ENCODE peak calls at places on chromosomes 6 and 20, in four cellular contexts. D is psoas muscle, E is mucosa of descending colon, O is keratinocyte. S is an unnamed sample.

GRCh38 chr6:165766026-165766425 is 103.0 kb upstream of the PDE10A start:
- DNase-seq in E (no peak), O (no peak), D (no peak), S (no peak)

GRCh38 chr6:13664703-13665352 is 46.8 kb downstream of the RANBP9 start:
- DNase-seq in O (no peak), D (no peak), E (no peak), S (no peak)

GRCh38 chr6:11632231-11632630 is 94.7 kb downstream of the TMEM170B start:
- DNase-seq in E (no peak), D (no peak), O (peak; percentile 52), S (no peak)

GRCh38 chr6:14638562-14638931 is 521.0 kb downstream of the CD83 start:
- DNase-seq in E (no peak), O (no peak), D (no peak), S (no peak)

GRCh38 chr6:123118811-123119210 is 122.8 kb downstream of the CLVS2 start:
- DNase-seq in D (no peak), O (no peak), E (no peak), S (no peak)

GRCh38 chr6:142666599-142667185 is 278.3 kb downstream of the HIVEP2 start:
- DNase-seq in O (no peak), E (no peak), D (no peak), S (no peak)

GRCh38 chr6:63307581-63308246 is 12.1 kb downstream of the LGSN start:
- DNase-seq in D (no peak), O (no peak), E (no peak), S (no peak)

GRCh38 chr20:32037929-32038328 is 14.1 kb upstream of the HCK start:
- DNase-seq in E (no peak), O (no peak), D (no peak), S (no peak)

GRCh38 chr6:109362102-109362884 is 20.0 kb downstream of the CD164 start:
- DNase-seq in D (no peak), E (no peak), O (no peak), S (no peak)

GRCh38 chr6:104623052-104623690 is 236.5 kb downstream of the HACE1 start:
- DNase-seq in O (no peak), E (no peak), D (no peak), S (no peak)

GRCh38 chr6:91781946-91782345 is 1195.1 kb upstream of the MAP3K7 start:
- DNase-seq in E (no peak), O (no peak), D (no peak), S (no peak)
- TF ChIP-seq CTCF in E (no peak), O (peak; percentile 18), D (no peak), S (no peak)

GRCh38 chr20:23094213-23094896 is 8.2 kb upstream of the CD93 start:
- DNase-seq in E (no peak), D (no peak), O (no peak), S (no peak)

GRCh38 chr20:23091741-23092408 is 5.8 kb upstream of the CD93 start:
- DNase-seq in O (no peak), D (no peak), E (no peak), S (no peak)

GRCh38 chr20:23093613-23094012 is 7.5 kb upstream of the CD93 start:
- DNase-seq in O (no peak), D (no peak), E (no peak), S (no peak)

GRCh38 chr20:23092409-23092756 is 6.3 kb upstream of the CD93 start:
- DNase-seq in E (no peak), D (no peak), O (no peak), S (no peak)

GRCh38 chr20:23092861-23093543 is 6.9 kb upstream of the CD93 start:
- DNase-seq in O (no peak), E (no peak), D (no peak), S (no peak)
- TF ChIP-seq CTCF in O (no peak), E (no peak), D (no peak), S (no peak)

GRCh38 chr20:42043921-42044320 is 425.7 kb upstream of the CHD6 start:
- DNase-seq in O (no peak), D (no peak), E (no peak), S (no peak)

GRCh38 chr20:42046686-42047085 is 428.5 kb upstream of the CHD6 start:
- DNase-seq in O (no peak), D (no peak), E (no peak), S (no peak)

GRCh38 chr20:42041000-42041565 is 422.9 kb upstream of the CHD6 start:
- DNase-seq in D (no peak), O (no peak), E (no peak), S (no peak)
- TF ChIP-seq CTCF in D (no peak), O (no peak), E (no peak), S (no peak)

DNA sequence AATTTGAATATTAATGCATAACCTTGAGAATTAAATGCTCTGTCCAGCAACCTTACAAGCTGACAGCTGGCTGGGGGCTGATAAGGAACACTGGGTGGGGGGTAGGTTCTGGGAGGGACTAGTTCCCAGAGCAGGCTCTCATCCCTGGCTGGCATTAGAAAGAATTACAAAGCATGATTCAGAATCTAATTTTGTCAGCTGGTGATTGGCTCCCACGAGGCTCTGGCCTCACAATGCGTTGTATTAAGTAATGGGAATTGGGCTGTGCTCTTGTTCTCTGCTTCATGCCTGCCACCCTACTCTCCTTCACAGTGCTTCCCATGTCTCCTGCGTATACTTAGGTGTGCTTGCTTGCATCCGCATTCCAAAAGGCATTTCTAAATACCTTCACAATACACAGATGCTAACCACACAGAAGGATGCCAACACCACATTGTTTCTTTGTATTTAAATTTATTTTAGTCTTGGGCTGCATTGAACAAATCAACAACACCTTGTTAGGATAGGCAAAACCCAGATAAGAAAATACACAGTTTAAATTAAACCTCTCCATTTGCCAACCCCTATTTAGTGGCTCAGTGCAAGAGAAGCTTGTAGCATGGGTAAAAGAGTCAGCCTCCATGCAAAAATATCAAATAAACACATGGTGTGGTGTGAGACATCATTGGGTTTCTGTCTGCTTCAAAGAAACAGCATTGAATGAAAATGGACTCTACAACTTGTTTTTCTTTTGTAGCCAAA is 434.5 kb upstream of the JAG1 start:
- DNase-seq in O (no peak), E (no peak), D (no peak), S (no peak)
- TF ChIP-seq CTCF in O (no peak), E (no peak), D (no peak), S (no peak)

GRCh38 chr20:13749811-13750210 is 34.9 kb downstream of the ESF1 start:
- DNase-seq in E (no peak), O (no peak), D (no peak), S (no peak)

GRCh38 chr20:13758884-13759283 is 25.8 kb downstream of the ESF1 start:
- DNase-seq in O (no peak), D (no peak), E (no peak), S (no peak)

GRCh38 chr20:13756551-13756950 is 28.2 kb downstream of the ESF1 start:
- DNase-seq in D (no peak), O (no peak), E (no peak), S (no peak)

GRCh38 chr20:13753436-13754036 is 31.2 kb downstream of the ESF1 start:
- DNase-seq in O (no peak), E (no peak), D (no peak), S (no peak)

GRCh38 chr20:13755809-13756208 is 28.9 kb downstream of the ESF1 start:
- DNase-seq in E (no peak), O (no peak), D (no peak), S (no peak)
- TF ChIP-seq CTCF in E (no peak), O (no peak), D (no peak), S (no peak)

GRCh38 chr6:155646443-155646842 is 190.8 kb upstream of the NOX3 start:
- DNase-seq in E (no peak), D (no peak), O (no peak), S (no peak)

GRCh38 chr6:155647354-155647753 is 191.7 kb upstream of the NOX3 start:
- DNase-seq in D (no peak), O (no peak), E (no peak), S (no peak)

GRCh38 chr6:155645328-155645727 is 189.7 kb upstream of the NOX3 start:
- DNase-seq in O (no peak), E (no peak), D (no peak), S (no peak)

DNA sequence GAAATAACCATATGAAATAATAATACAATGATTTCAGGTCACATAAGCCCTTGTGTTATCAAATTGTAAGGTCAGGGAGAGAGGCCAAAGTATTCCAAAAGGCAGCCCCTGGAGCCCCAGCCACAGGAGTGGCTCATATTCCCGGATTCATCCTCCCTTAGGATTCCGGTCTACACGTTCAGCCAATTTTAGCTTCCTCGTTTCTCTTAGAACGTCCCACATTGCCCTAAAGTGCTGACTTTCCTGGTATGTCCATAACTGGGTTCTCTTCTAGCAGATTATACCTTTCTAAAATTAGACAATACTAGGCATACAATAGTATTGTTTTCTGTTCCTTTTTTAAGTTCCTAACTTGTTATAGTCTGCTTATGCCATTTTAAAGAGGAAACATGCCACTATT is 192.7 kb upstream of the NOX3 start:
- DNase-seq in D (no peak), O (no peak), E (no peak), S (no peak)
- TF ChIP-seq CTCF in D (no peak), O (no peak), E (no peak), S (no peak)

GRCh38 chr20:40251284-40251932 is 437.6 kb downstream of the MAFB start:
- DNase-seq in D (no peak), E (no peak), O (no peak), S (no peak)
- TF ChIP-seq CTCF in D (peak; percentile 40), E (peak; percentile 10), O (peak; percentile 92), S (no peak)

GRCh38 chr6:37503486-37503980 is 3.8 kb upstream of the CCDC167 start:
- DNase-seq in O (no peak), D (no peak), E (no peak), S (no peak)
- TF ChIP-seq CTCF in O (no peak), D (no peak), E (no peak), S (no peak)

DNA sequence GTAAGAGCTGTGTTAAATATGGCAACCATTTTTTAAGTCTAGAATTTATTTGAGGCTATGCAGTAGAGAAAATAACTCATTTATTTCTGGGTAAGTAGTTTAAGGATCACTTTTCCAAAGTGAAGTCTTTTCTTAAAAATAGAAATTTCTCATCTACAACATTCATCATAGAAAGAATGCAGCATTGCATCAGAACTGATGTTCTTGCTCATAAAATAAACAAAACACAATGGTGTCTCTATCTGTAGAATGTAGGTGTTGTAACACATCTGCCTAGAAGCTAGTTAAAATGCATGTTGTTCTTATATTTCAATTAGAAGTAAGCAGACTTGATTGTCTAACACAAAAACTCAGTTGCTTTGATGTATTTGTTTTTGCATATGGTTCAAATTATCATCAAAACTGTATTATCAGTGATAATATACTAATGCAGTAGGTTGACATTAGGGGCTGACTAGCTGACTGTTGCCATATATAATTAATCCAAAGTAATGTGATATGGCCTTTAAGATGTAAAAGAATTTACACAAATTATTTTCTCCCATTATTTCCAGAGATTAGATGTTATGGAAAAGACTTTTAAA is 654.8 kb upstream of the FLRT3 start:
- DNase-seq in D (no peak), E (no peak), O (peak; percentile 7), S (no peak)
- TF ChIP-seq CTCF in D (no peak), E (no peak), O (no peak), S (no peak)

S was measured in CD8-positive, alpha-beta T cell.